ENCODE peak calls at places on chromosome 21, in seven cellular contexts. One of them, this sample, is unnamed.

GRCh38 chr21:20998456-20998789 is 214 bp downstream of the NCAM2 start:
- ATAC-seq in HepG2: no peak
- ATAC-seq in Panc1: peak
- ATAC-seq in upper lobe of left lung: no peak
- ATAC-seq in HCT116: no peak
- ATAC-seq in GM12878: no peak
- ATAC-seq in GM23338: peak
- ATAC-seq in this sample: no peak

GRCh38 chr21:26118928-26119540 is 51.5 kb downstream of the APP start:
- ATAC-seq in HepG2: no peak
- ATAC-seq in Panc1: no peak
- ATAC-seq in upper lobe of left lung: no peak
- ATAC-seq in HCT116: no peak
- ATAC-seq in GM12878: no peak
- ATAC-seq in GM23338: no peak
- ATAC-seq in this sample: no peak

GRCh38 chr21:17796037-17796403 is 23.1 kb downstream of the C21orf91 start:
- ATAC-seq in HepG2: peak
- ATAC-seq in Panc1: no peak
- ATAC-seq in upper lobe of left lung: no peak
- ATAC-seq in HCT116: no peak
- ATAC-seq in GM12878: peak
- ATAC-seq in GM23338: no peak
- ATAC-seq in this sample: no peak

GRCh38 chr21:22796147-22796546 is 1797.9 kb downstream of the NCAM2 start:
- ATAC-seq in HepG2: peak
- ATAC-seq in Panc1: no peak
- ATAC-seq in upper lobe of left lung: no peak
- ATAC-seq in HCT116: no peak
- ATAC-seq in GM12878: no peak
- ATAC-seq in GM23338: no peak
- ATAC-seq in this sample: no peak

GRCh38 chr21:28633803-28634572 is 358.7 kb downstream of the LTN1 start:
- ATAC-seq in HepG2: no peak
- ATAC-seq in Panc1: no peak
- ATAC-seq in upper lobe of left lung: no peak
- ATAC-seq in HCT116: no peak
- ATAC-seq in GM12878: no peak
- ATAC-seq in GM23338: no peak
- ATAC-seq in this sample: peak

GRCh38 chr21:29300547-29301138 is 1.9 kb downstream of the BACH1 start:
- ATAC-seq in HepG2: no peak
- ATAC-seq in Panc1: no peak
- ATAC-seq in upper lobe of left lung: no peak
- ATAC-seq in HCT116: no peak
- ATAC-seq in GM12878: peak
- ATAC-seq in GM23338: no peak
- ATAC-seq in this sample: no peak

GRCh38 chr21:32946654-32947053 is 79.1 kb upstream of the OLIG2 start:
- ATAC-seq in HepG2: no peak
- ATAC-seq in Panc1: no peak
- ATAC-seq in upper lobe of left lung: no peak
- ATAC-seq in HCT116: no peak
- ATAC-seq in GM12878: no peak
- ATAC-seq in GM23338: no peak
- ATAC-seq in this sample: no peak

GRCh38 chr21:28601708-28602107 is 391.0 kb downstream of the LTN1 start:
- ATAC-seq in HepG2: no peak
- ATAC-seq in Panc1: no peak
- ATAC-seq in upper lobe of left lung: peak
- ATAC-seq in HCT116: no peak
- ATAC-seq in GM12878: no peak
- ATAC-seq in GM23338: no peak
- ATAC-seq in this sample: peak

GRCh38 chr21:43758132-43758619 is 17.9 kb downstream of the CSTB start:
- ATAC-seq in HepG2: no peak
- ATAC-seq in Panc1: no peak
- ATAC-seq in upper lobe of left lung: peak
- ATAC-seq in HCT116: no peak
- ATAC-seq in GM12878: no peak
- ATAC-seq in GM23338: no peak
- ATAC-seq in this sample: peak

GRCh38 chr21:43892984-43893535 is 28.0 kb downstream of the AGPAT3 start:
- ATAC-seq in HepG2: no peak
- ATAC-seq in Panc1: no peak
- ATAC-seq in upper lobe of left lung: no peak
- ATAC-seq in HCT116: no peak
- ATAC-seq in GM12878: no peak
- ATAC-seq in GM23338: no peak
- ATAC-seq in this sample: no peak

GRCh38 chr21:43754948-43755781 is 20.9 kb downstream of the CSTB start:
- ATAC-seq in HepG2: no peak
- ATAC-seq in Panc1: peak
- ATAC-seq in upper lobe of left lung: no peak
- ATAC-seq in HCT116: peak
- ATAC-seq in GM12878: peak
- ATAC-seq in GM23338: no peak
- ATAC-seq in this sample: no peak

GRCh38 chr21:29343517-29343916 is 44.8 kb downstream of the BACH1 start:
- ATAC-seq in HepG2: no peak
- ATAC-seq in Panc1: no peak
- ATAC-seq in upper lobe of left lung: no peak
- ATAC-seq in HCT116: no peak
- ATAC-seq in GM12878: no peak
- ATAC-seq in GM23338: no peak
- ATAC-seq in this sample: no peak

GRCh38 chr21:14687277-14687642 is 141.1 kb upstream of the SAMSN1 start:
- ATAC-seq in HepG2: no peak
- ATAC-seq in Panc1: no peak
- ATAC-seq in upper lobe of left lung: peak
- ATAC-seq in HCT116: no peak
- ATAC-seq in GM12878: peak
- ATAC-seq in GM23338: no peak
- ATAC-seq in this sample: peak

GRCh38 chr21:29056005-29056404 is 17.4 kb downstream of the CCT8 start:
- ATAC-seq in HepG2: no peak
- ATAC-seq in Panc1: no peak
- ATAC-seq in upper lobe of left lung: no peak
- ATAC-seq in HCT116: no peak
- ATAC-seq in GM12878: no peak
- ATAC-seq in GM23338: no peak
- ATAC-seq in this sample: no peak

GRCh38 chr21:25999935-26000582 is 170.5 kb downstream of the APP start:
- ATAC-seq in HepG2: no peak
- ATAC-seq in Panc1: no peak
- ATAC-seq in upper lobe of left lung: no peak
- ATAC-seq in HCT116: no peak
- ATAC-seq in GM12878: no peak
- ATAC-seq in GM23338: peak
- ATAC-seq in this sample: no peak

GRCh38 chr21:29418813-29419212 is 120.1 kb downstream of the BACH1 start:
- ATAC-seq in HepG2: no peak
- ATAC-seq in Panc1: no peak
- ATAC-seq in upper lobe of left lung: no peak
- ATAC-seq in HCT116: no peak
- ATAC-seq in GM12878: peak
- ATAC-seq in GM23338: no peak
- ATAC-seq in this sample: no peak

GRCh38 chr21:37006521-37007291 is at the start of gene RIPPLY3:
- ATAC-seq in HepG2: peak
- ATAC-seq in Panc1: peak
- ATAC-seq in upper lobe of left lung: peak
- ATAC-seq in HCT116: no peak
- ATAC-seq in GM12878: no peak
- ATAC-seq in GM23338: peak
- ATAC-seq in this sample: no peak

GRCh38 chr21:25427828-25428227 is 179.5 kb downstream of the MRPL39 start:
- ATAC-seq in HepG2: no peak
- ATAC-seq in Panc1: no peak
- ATAC-seq in upper lobe of left lung: no peak
- ATAC-seq in HCT116: no peak
- ATAC-seq in GM12878: peak
- ATAC-seq in GM23338: no peak
- ATAC-seq in this sample: no peak

GRCh38 chr21:43879348-43880110 is 14.5 kb downstream of the AGPAT3 start:
- ATAC-seq in HepG2: no peak
- ATAC-seq in Panc1: no peak
- ATAC-seq in upper lobe of left lung: no peak
- ATAC-seq in HCT116: peak
- ATAC-seq in GM12878: no peak
- ATAC-seq in GM23338: no peak
- ATAC-seq in this sample: no peak

GRCh38 chr21:33543505-33544129 is 779 bp downstream of the SON start:
- ATAC-seq in HepG2: peak
- ATAC-seq in Panc1: peak
- ATAC-seq in upper lobe of left lung: peak
- ATAC-seq in HCT116: peak
- ATAC-seq in GM12878: peak
- ATAC-seq in GM23338: peak
- ATAC-seq in this sample: peak

GRCh38 chr21:37166733-37167132 is 93.7 kb downstream of the TTC3 start:
- ATAC-seq in HepG2: no peak
- ATAC-seq in Panc1: no peak
- ATAC-seq in upper lobe of left lung: no peak
- ATAC-seq in HCT116: peak
- ATAC-seq in GM12878: peak
- ATAC-seq in GM23338: peak
- ATAC-seq in this sample: no peak

GRCh38 chr21:43767980-43768867 is 7.9 kb downstream of the CSTB start:
- ATAC-seq in HepG2: peak
- ATAC-seq in Panc1: peak
- ATAC-seq in upper lobe of left lung: peak
- ATAC-seq in HCT116: peak
- ATAC-seq in GM12878: no peak
- ATAC-seq in GM23338: peak
- ATAC-seq in this sample: peak

GRCh38 chr21:35357041-35357780 is 308.1 kb upstream of the RUNX1 start:
- ATAC-seq in HepG2: no peak
- ATAC-seq in Panc1: no peak
- ATAC-seq in upper lobe of left lung: no peak
- ATAC-seq in HCT116: no peak
- ATAC-seq in GM12878: no peak
- ATAC-seq in GM23338: no peak
- ATAC-seq in this sample: no peak
- TF ChIP-seq CTCF in HepG2: no peak
- TF ChIP-seq CTCF in Panc1: no peak
- TF ChIP-seq CTCF in upper lobe of left lung: no peak
- TF ChIP-seq CTCF in HCT116: no peak
- TF ChIP-seq CTCF in GM12878: no peak
- TF ChIP-seq CTCF in GM23338: no peak
- TF ChIP-seq CTCF in this sample: no peak

DNA sequence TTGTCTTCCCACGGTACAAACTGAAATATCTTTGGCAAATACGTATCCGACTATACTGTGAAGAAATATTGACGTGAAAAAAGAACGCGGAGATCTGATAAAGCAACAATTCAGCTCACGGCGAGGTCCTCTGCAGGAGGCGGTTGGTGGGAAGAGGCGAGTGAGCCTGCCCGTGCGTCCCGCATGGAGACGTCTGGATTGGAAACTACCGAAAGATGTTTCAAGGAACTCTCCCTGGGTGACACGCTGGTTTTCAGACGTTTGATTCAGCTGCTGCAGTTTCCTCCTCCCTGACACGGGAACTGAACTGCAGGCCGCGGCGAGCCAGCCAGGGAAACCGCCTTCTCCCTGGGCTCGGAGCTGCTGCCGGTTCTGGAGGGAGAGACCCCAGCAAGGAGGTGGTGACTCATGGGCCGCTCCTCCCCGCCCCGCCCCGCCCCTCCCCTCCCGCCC is 390 bp upstream of the COL6A1 start:
- ATAC-seq in HepG2: peak
- ATAC-seq in Panc1: peak
- ATAC-seq in upper lobe of left lung: peak
- ATAC-seq in HCT116: peak
- ATAC-seq in GM12878: peak
- ATAC-seq in GM23338: peak
- ATAC-seq in this sample: peak
- TF ChIP-seq POLR2AphosphoS5 in HepG2: no peak
- TF ChIP-seq POLR2AphosphoS5 in Panc1: no peak
- TF ChIP-seq POLR2AphosphoS5 in upper lobe of left lung: peak
- TF ChIP-seq POLR2AphosphoS5 in HCT116: peak
- TF ChIP-seq POLR2AphosphoS5 in GM12878: no peak
- TF ChIP-seq POLR2AphosphoS5 in GM23338: peak
- TF ChIP-seq POLR2AphosphoS5 in this sample: peak

GRCh38 chr21:31622397-31622796 is 37.1 kb upstream of the SOD1 start:
- ATAC-seq in HepG2: no peak
- ATAC-seq in Panc1: no peak
- ATAC-seq in upper lobe of left lung: no peak
- ATAC-seq in HCT116: no peak
- ATAC-seq in GM12878: no peak
- ATAC-seq in GM23338: no peak
- ATAC-seq in this sample: no peak

GRCh38 chr21:31618696-31619430 is 40.6 kb upstream of the SOD1 start:
- ATAC-seq in HepG2: no peak
- ATAC-seq in Panc1: no peak
- ATAC-seq in upper lobe of left lung: no peak
- ATAC-seq in HCT116: no peak
- ATAC-seq in GM12878: no peak
- ATAC-seq in GM23338: no peak
- ATAC-seq in this sample: no peak

GRCh38 chr21:31624181-31624580 is 35.3 kb upstream of the SOD1 start:
- ATAC-seq in HepG2: no peak
- ATAC-seq in Panc1: no peak
- ATAC-seq in upper lobe of left lung: no peak
- ATAC-seq in HCT116: no peak
- ATAC-seq in GM12878: no peak
- ATAC-seq in GM23338: no peak
- ATAC-seq in this sample: no peak

GRCh38 chr21:31624961-31625491 is 34.5 kb upstream of the SOD1 start:
- ATAC-seq in HepG2: peak
- ATAC-seq in Panc1: no peak
- ATAC-seq in upper lobe of left lung: no peak
- ATAC-seq in HCT116: no peak
- ATAC-seq in GM12878: no peak
- ATAC-seq in GM23338: no peak
- ATAC-seq in this sample: no peak

GRCh38 chr21:31623664-31624063 is 35.8 kb upstream of the SOD1 start:
- ATAC-seq in HepG2: peak
- ATAC-seq in Panc1: no peak
- ATAC-seq in upper lobe of left lung: no peak
- ATAC-seq in HCT116: peak
- ATAC-seq in GM12878: peak
- ATAC-seq in GM23338: peak
- ATAC-seq in this sample: no peak
- TF ChIP-seq CTCF in HepG2: peak
- TF ChIP-seq CTCF in Panc1: peak
- TF ChIP-seq CTCF in upper lobe of left lung: no peak
- TF ChIP-seq CTCF in HCT116: peak
- TF ChIP-seq CTCF in GM12878: peak
- TF ChIP-seq CTCF in GM23338: peak
- TF ChIP-seq CTCF in this sample: no peak

DNA sequence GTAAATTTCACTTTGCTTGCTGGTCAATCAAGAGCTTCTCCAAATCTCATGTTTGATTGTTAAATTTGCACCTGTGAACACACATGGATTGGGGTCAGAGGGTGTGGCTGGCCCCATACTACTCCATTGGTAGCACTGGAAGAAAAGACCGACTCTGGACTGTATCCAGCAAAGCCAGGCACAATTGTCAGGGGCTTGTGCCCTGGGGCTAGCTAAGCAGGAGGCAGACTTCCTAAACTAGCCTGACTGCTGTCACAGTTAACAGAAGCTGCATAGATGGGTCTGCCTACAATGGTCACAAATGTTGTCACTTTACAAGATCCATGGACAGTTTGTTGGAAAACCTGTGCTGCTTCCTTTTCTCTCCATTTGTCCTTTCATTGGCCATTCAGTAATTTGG is 421.0 kb downstream of the DSCAM start:
- ATAC-seq in HepG2: no peak
- ATAC-seq in Panc1: no peak
- ATAC-seq in upper lobe of left lung: no peak
- ATAC-seq in HCT116: no peak
- ATAC-seq in GM12878: no peak
- ATAC-seq in GM23338: no peak
- ATAC-seq in this sample: no peak
- TF ChIP-seq POLR2AphosphoS5 in HepG2: no peak
- TF ChIP-seq POLR2AphosphoS5 in Panc1: no peak
- TF ChIP-seq POLR2AphosphoS5 in upper lobe of left lung: no peak
- TF ChIP-seq POLR2AphosphoS5 in HCT116: no peak
- TF ChIP-seq POLR2AphosphoS5 in GM12878: no peak
- TF ChIP-seq POLR2AphosphoS5 in GM23338: no peak
- TF ChIP-seq POLR2AphosphoS5 in this sample: no peak

This sample was measured in gastroesophageal sphincter.